ENCODE peak calls at places on chromosome 22, in seven cellular contexts. H is H9, T is neuronal stem cell, W is mesendoderm, B is IMR-90, E is H1, S is trophoblast cell. L is an unnamed sample.

GRCh38 chr22:24200616-24201212 is 19.4 kb downstream of the SUSD2 start:
- DNase-seq in S (peak), B (peak), W (peak), E (no peak), T (no peak), H (no peak), L (peak)

GRCh38 chr22:40509401-40510134 is 127.0 kb downstream of the MRTFA start:
- DNase-seq in S (peak), T (no peak), H (no peak), W (peak), B (peak), E (no peak), L (peak)

GRCh38 chr22:46140989-46141928 is 9.1 kb upstream of the PPARA start:
- DNase-seq in W (no peak), H (no peak), E (no peak), B (no peak), S (no peak), T (no peak), L (no peak)

GRCh38 chr22:46976130-46976529 is 213.7 kb downstream of the TBC1D22A start:
- DNase-seq in H (no peak), S (no peak), W (no peak), B (no peak), T (no peak), E (no peak), L (no peak)

GRCh38 chr22:24768537-24769374 is 5.8 kb downstream of the PIWIL3 start:
- DNase-seq in H (peak), T (peak), E (peak), S (peak), W (peak), B (peak), L (peak)

GRCh38 chr22:41925783-41926460 is 684 bp downstream of the TNFRSF13C start:
- DNase-seq in W (peak), S (peak), T (no peak), B (peak), H (peak), E (peak), L (peak)

GRCh38 chr22:50727678-50728522 is 10.1 kb upstream of the ACR start:
- DNase-seq in W (no peak), T (no peak), S (no peak), H (no peak), E (no peak), B (no peak), L (no peak)

GRCh38 chr22:35523167-35523928 is 17.3 kb upstream of the RASD2 start:
- DNase-seq in B (no peak), W (no peak), H (no peak), E (no peak), S (no peak), T (no peak), L (no peak)

GRCh38 chr22:37416806-37417205 is 10.5 kb downstream of the ELFN2 start:
- DNase-seq in W (no peak), S (no peak), B (no peak), H (no peak), E (no peak), T (no peak), L (no peak)

GRCh38 chr22:46791201-46791731 is 28.8 kb downstream of the TBC1D22A start:
- DNase-seq in S (peak), B (peak), T (no peak), E (no peak), W (no peak), H (no peak), L (peak)

GRCh38 chr22:35192121-35192918 is 65.0 kb upstream of the HMGXB4 start:
- DNase-seq in H (no peak), E (no peak), S (no peak), W (no peak), B (peak), T (no peak), L (no peak)

GRCh38 chr22:32589007-32589406 is 114.4 kb downstream of the FBXO7 start:
- DNase-seq in W (no peak), T (no peak), E (no peak), H (no peak), S (no peak), B (peak), L (peak)

GRCh38 chr22:22982616-22983015 is 87.7 kb upstream of the GNAZ start:
- DNase-seq in E (no peak), S (no peak), B (no peak), W (no peak), T (no peak), H (no peak), L (no peak)

GRCh38 chr22:22983816-22984215 is 86.5 kb upstream of the GNAZ start:
- DNase-seq in H (no peak), B (no peak), E (no peak), S (no peak), W (no peak), T (no peak), L (no peak)

GRCh38 chr22:22983123-22983522 is 87.2 kb upstream of the GNAZ start:
- DNase-seq in W (no peak), B (no peak), H (no peak), S (no peak), E (no peak), T (no peak), L (no peak)

GRCh38 chr22:22979954-22980353 is 90.4 kb upstream of the GNAZ start:
- DNase-seq in E (no peak), W (no peak), T (no peak), S (no peak), H (no peak), B (no peak), L (no peak)

GRCh38 chr22:22981670-22982571 is 88.4 kb upstream of the GNAZ start:
- DNase-seq in T (no peak), S (no peak), H (no peak), E (no peak), B (no peak), W (peak), L (no peak)
- H2AK5ac ChIP-seq in T (no peak), S (no peak), H (no peak), E (no peak), B (no peak), W (no peak), L (no peak)

GRCh38 chr22:43233529-43233928 is 46.6 kb upstream of the TTLL12 start:
- DNase-seq in B (no peak), S (peak), W (no peak), T (no peak), H (no peak), E (no peak), L (no peak)

GRCh38 chr22:43236401-43237166 is 49.6 kb upstream of the TTLL12 start:
- DNase-seq in E (no peak), W (peak), T (no peak), B (no peak), H (no peak), S (peak), L (no peak)

GRCh38 chr22:43235445-43236400 is 48.8 kb upstream of the TTLL12 start:
- DNase-seq in T (no peak), E (no peak), H (no peak), S (no peak), B (no peak), W (no peak), L (no peak)

GRCh38 chr22:43232445-43232844 is 45.5 kb upstream of the TTLL12 start:
- DNase-seq in T (no peak), W (no peak), S (no peak), H (no peak), E (no peak), B (no peak), L (no peak)

DNA sequence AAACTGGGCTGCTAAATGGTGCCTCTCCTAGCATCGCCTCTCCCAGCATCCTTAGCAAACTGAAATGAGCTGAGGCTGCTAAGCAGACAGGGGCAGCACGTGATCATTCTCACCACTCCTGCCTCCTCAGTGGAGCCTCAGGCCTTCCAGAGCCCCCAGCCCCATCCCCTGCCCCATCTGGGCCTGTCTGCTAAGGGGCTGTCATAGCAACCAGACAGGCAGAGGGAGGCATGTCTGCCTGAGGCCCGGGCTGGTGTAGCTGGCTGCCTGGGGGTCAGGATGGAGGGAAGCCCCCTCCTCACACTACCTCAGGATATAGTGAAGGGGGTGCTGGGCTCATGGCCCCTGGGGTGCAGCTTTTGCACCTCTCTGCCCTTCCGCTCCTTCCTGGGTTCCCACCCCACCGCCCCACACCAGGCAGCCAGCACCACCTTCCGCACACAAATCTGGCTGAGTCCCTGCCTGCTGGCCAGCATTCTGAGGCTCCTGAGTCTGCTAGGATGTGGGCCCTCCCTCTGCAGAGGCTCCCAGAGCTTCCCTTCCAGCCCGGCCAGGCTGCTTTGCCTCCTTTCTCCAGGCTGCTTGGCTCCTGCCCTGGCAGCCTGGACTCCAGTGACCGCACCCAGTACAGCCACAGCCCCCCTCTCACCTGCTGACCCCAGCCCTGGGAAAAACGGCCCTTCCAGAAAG is 47.5 kb upstream of the TTLL12 start:
- DNase-seq in S (no peak), T (no peak), W (no peak), B (no peak), H (no peak), E (no peak), L (no peak)
- H3K27ac ChIP-seq in S (no peak), T (peak), W (no peak), B (no peak), H (no peak), E (no peak), L (no peak)

GRCh38 chr22:16801088-16801487 is 24.1 kb downstream of the XKR3 start:
- DNase-seq in B (no peak), H (no peak), E (no peak), T (no peak), S (no peak), W (no peak), L (no peak)

GRCh38 chr22:16801571-16801970 is 23.6 kb downstream of the XKR3 start:
- DNase-seq in E (no peak), S (no peak), T (no peak), B (no peak), W (no peak), H (no peak), L (no peak)

GRCh38 chr22:16804882-16805281 is 20.3 kb downstream of the XKR3 start:
- DNase-seq in H (no peak), T (no peak), E (no peak), S (no peak), B (no peak), W (no peak), L (no peak)

GRCh38 chr22:16803255-16803917 is 21.8 kb downstream of the XKR3 start:
- DNase-seq in S (no peak), E (no peak), B (no peak), H (no peak), T (no peak), W (peak), L (no peak)

DNA sequence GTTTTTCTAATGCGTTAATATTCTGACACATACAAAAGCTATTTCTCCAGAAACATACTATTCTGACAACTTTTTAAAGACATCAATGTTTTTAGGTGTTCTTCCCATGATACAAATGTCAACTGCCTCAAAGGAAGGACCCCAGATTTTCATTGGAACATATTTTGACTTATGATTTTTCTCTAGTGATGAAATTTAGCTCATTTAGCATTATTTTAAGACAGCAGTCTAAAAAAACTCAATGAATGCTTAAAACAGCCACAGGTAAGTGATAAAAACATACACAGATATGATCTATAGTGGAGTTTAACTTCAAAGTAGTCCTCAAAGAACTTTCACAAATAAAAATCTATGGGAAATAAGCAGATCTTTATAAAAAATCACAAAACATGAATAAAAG is 24.9 kb downstream of the XKR3 start:
- DNase-seq in B (no peak), E (no peak), T (no peak), W (no peak), S (no peak), H (no peak), L (no peak)
- H2AK5ac ChIP-seq in B (no peak), E (no peak), T (no peak), W (no peak), S (no peak), H (no peak), L (no peak)

GRCh38 chr22:39147335-39148023 is 5.0 kb downstream of the CBX7 start:
- DNase-seq in S (no peak), H (no peak), W (no peak), E (no peak), T (no peak), B (no peak), L (no peak)

GRCh38 chr22:39144101-39144815 is 8.2 kb downstream of the CBX7 start:
- DNase-seq in E (no peak), S (peak), T (no peak), H (peak), W (peak), B (peak), L (peak)

GRCh38 chr22:39148727-39149535 is 3.5 kb downstream of the CBX7 start:
- DNase-seq in E (peak), S (no peak), W (peak), H (peak), T (no peak), B (no peak), L (peak)

GRCh38 chr22:39148024-39148726 is 4.3 kb downstream of the CBX7 start:
- DNase-seq in H (no peak), S (no peak), T (no peak), B (no peak), E (no peak), W (no peak), L (no peak)

DNA sequence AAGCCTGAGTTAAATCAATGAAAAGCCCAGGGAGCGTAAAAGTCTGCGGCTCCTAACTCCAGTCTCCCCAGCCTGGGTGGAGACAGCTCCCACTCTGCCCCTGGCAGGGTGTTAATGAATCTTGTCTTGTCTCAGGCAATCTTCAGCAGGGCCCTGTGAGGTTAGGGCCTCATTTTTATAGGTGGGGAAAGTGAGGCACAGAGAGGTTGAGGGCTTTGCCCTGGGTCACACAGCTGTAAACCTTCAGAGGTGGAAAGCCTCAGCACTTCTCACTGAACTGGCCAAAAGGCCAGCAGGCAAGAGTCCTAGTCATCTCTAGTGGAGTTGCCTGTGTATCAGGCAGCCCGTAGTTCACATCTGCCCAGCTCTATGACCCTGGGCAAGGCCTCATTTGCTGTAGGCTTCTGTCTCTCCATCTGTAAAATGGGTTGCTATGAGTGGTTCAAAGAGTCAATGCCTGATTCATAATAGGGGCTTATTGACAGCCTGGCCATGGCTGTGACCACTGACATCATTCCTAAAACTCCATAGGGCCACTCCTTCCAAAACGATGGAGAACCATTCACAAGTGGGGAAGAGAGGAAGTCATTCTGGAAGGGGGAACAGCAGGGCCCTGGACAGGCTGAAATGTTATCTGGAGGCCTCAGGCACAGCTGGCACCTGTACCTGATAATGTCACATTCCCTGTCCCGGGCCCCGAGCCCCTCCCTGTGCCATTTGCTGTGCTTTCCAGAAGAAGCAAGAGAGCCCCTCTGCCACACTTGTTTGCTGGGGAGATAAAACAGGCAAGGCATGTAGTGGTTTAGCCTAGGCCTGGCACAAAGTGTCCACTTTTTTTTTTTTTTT is 6.0 kb downstream of the CBX7 start:
- DNase-seq in H (no peak), T (no peak), W (no peak), B (no peak), E (no peak), S (no peak), L (no peak)
- H3K27ac ChIP-seq in H (no peak), T (peak), W (no peak), B (peak), E (no peak), S (no peak), L (no peak)

DNA sequence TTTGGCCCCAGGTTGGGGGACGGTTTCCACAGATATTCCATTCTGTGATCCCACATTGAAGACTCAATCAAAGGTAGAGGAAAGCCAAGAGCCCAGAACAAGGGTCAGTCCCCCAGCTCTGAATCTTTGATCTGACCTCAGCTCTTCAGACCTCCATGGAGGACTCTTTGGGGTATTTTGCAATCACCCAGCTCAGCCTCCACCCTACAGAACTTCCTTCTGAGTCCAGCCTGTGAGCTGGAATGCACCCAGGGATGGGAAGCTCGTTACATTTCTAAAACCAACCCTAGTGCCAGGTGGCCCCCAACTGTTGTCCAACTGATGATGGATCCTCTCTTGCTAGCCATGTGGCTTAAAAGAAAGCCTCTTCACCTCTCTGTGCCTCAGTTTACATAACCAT is 335.3 kb downstream of the MN1 start:
- DNase-seq in E (no peak), B (no peak), W (no peak), T (no peak), S (no peak), H (no peak), L (no peak)
- H2AK5ac ChIP-seq in E (peak), B (peak), W (no peak), T (no peak), S (no peak), H (no peak), L (no peak)